ENCODE peak calls at places on chromosome 13, in six cellular contexts. One of them, this sample, is unnamed. For H3K36me3, the result is how much of the 10 kb centered on the place peaks cover.

GRCh38 chr13:114025432-114026127 is 51.7 kb upstream of the C13orf46 start:
- DNase-seq in mesendoderm: no peak
- DNase-seq in fibroblast of lung: peak
- DNase-seq in neuronal stem cell: no peak
- DNase-seq in GM23248: no peak
- DNase-seq in mammary epithelial cell: no peak
- DNase-seq in this sample: no peak

GRCh38 chr13:37642201-37642600 is 43.6 kb upstream of the POSTN start:
- DNase-seq in mesendoderm: no peak
- DNase-seq in fibroblast of lung: no peak
- DNase-seq in neuronal stem cell: no peak
- DNase-seq in GM23248: no peak
- DNase-seq in mammary epithelial cell: no peak
- DNase-seq in this sample: no peak

GRCh38 chr13:85725433-85725832 is 73.8 kb downstream of the SLITRK6 start:
- DNase-seq in mesendoderm: no peak
- DNase-seq in fibroblast of lung: no peak
- DNase-seq in neuronal stem cell: no peak
- DNase-seq in GM23248: no peak
- DNase-seq in mammary epithelial cell: no peak
- DNase-seq in this sample: no peak

GRCh38 chr13:28718538-28719226 is at the start of gene SLC46A3:
- DNase-seq in mesendoderm: peak
- DNase-seq in fibroblast of lung: peak
- DNase-seq in neuronal stem cell: peak
- DNase-seq in GM23248: peak
- DNase-seq in mammary epithelial cell: peak
- DNase-seq in this sample: peak

GRCh38 chr13:95002968-95003813 is 290.8 kb upstream of the SOX21 start:
- DNase-seq in mesendoderm: no peak
- DNase-seq in fibroblast of lung: no peak
- DNase-seq in neuronal stem cell: peak
- DNase-seq in GM23248: no peak
- DNase-seq in mammary epithelial cell: no peak
- DNase-seq in this sample: no peak

GRCh38 chr13:92537485-92537884 is 689.1 kb upstream of the GPC6 start:
- DNase-seq in mesendoderm: no peak
- DNase-seq in fibroblast of lung: peak
- DNase-seq in neuronal stem cell: no peak
- DNase-seq in GM23248: no peak
- DNase-seq in mammary epithelial cell: no peak
- DNase-seq in this sample: peak

GRCh38 chr13:97935071-97935470 is 18.4 kb upstream of the IPO5 start:
- DNase-seq in mesendoderm: no peak
- DNase-seq in fibroblast of lung: no peak
- DNase-seq in neuronal stem cell: no peak
- DNase-seq in GM23248: no peak
- DNase-seq in mammary epithelial cell: no peak
- DNase-seq in this sample: no peak

GRCh38 chr13:26758496-26759155 is 2.0 kb downstream of the GPR12 start:
- DNase-seq in mesendoderm: no peak
- DNase-seq in fibroblast of lung: no peak
- DNase-seq in neuronal stem cell: no peak
- DNase-seq in GM23248: no peak
- DNase-seq in mammary epithelial cell: no peak
- DNase-seq in this sample: no peak

GRCh38 chr13:73340069-73340468 is 281.3 kb downstream of the KLF5 start:
- DNase-seq in mesendoderm: no peak
- DNase-seq in fibroblast of lung: no peak
- DNase-seq in neuronal stem cell: no peak
- DNase-seq in GM23248: no peak
- DNase-seq in mammary epithelial cell: peak
- DNase-seq in this sample: no peak

GRCh38 chr13:48879854-48880253 is 95.9 kb upstream of the FNDC3A start:
- DNase-seq in mesendoderm: no peak
- DNase-seq in fibroblast of lung: no peak
- DNase-seq in neuronal stem cell: no peak
- DNase-seq in GM23248: no peak
- DNase-seq in mammary epithelial cell: no peak
- DNase-seq in this sample: no peak

GRCh38 chr13:89457977-89458376 is 1786.8 kb downstream of the SLITRK5 start:
- DNase-seq in mesendoderm: peak
- DNase-seq in fibroblast of lung: peak
- DNase-seq in neuronal stem cell: no peak
- DNase-seq in GM23248: peak
- DNase-seq in mammary epithelial cell: peak
- DNase-seq in this sample: peak

GRCh38 chr13:100550433-100550832 is 38.2 kb downstream of the GGACT start:
- DNase-seq in mesendoderm: no peak
- DNase-seq in fibroblast of lung: peak
- DNase-seq in neuronal stem cell: no peak
- DNase-seq in GM23248: peak
- DNase-seq in mammary epithelial cell: no peak
- DNase-seq in this sample: peak

GRCh38 chr13:36480726-36481485 is 48.6 kb downstream of the CCNA1 start:
- DNase-seq in mesendoderm: no peak
- DNase-seq in fibroblast of lung: no peak
- DNase-seq in neuronal stem cell: no peak
- DNase-seq in GM23248: no peak
- DNase-seq in mammary epithelial cell: no peak
- DNase-seq in this sample: no peak

GRCh38 chr13:75372517-75372916 is 109.5 kb downstream of the TBC1D4 start:
- DNase-seq in mesendoderm: peak
- DNase-seq in fibroblast of lung: no peak
- DNase-seq in neuronal stem cell: peak
- DNase-seq in GM23248: peak
- DNase-seq in mammary epithelial cell: no peak
- DNase-seq in this sample: peak

GRCh38 chr13:59914556-59914955 is 249.2 kb downstream of the DIAPH3 start:
- DNase-seq in mesendoderm: no peak
- DNase-seq in fibroblast of lung: peak
- DNase-seq in neuronal stem cell: no peak
- DNase-seq in GM23248: peak
- DNase-seq in mammary epithelial cell: no peak
- DNase-seq in this sample: peak

GRCh38 chr13:94595006-94595942 is 678 bp downstream of the TGDS start:
- DNase-seq in mesendoderm: peak
- DNase-seq in fibroblast of lung: peak
- DNase-seq in neuronal stem cell: peak
- DNase-seq in GM23248: peak
- DNase-seq in mammary epithelial cell: peak
- DNase-seq in this sample: peak

GRCh38 chr13:25179011-25179410 is 6.9 kb upstream of the AMER2 start:
- DNase-seq in mesendoderm: no peak
- DNase-seq in fibroblast of lung: no peak
- DNase-seq in neuronal stem cell: no peak
- DNase-seq in GM23248: no peak
- DNase-seq in mammary epithelial cell: no peak
- DNase-seq in this sample: no peak

GRCh38 chr13:25180795-25181537 is 8.9 kb upstream of the AMER2 start:
- DNase-seq in mesendoderm: no peak
- DNase-seq in fibroblast of lung: no peak
- DNase-seq in neuronal stem cell: no peak
- DNase-seq in GM23248: no peak
- DNase-seq in mammary epithelial cell: no peak
- DNase-seq in this sample: no peak

GRCh38 chr13:25179810-25180437 is 7.8 kb upstream of the AMER2 start:
- DNase-seq in mesendoderm: no peak
- DNase-seq in fibroblast of lung: no peak
- DNase-seq in neuronal stem cell: no peak
- DNase-seq in GM23248: no peak
- DNase-seq in mammary epithelial cell: no peak
- DNase-seq in this sample: no peak

GRCh38 chr13:25181597-25181996 is 9.5 kb upstream of the AMER2 start:
- DNase-seq in mesendoderm: no peak
- DNase-seq in fibroblast of lung: no peak
- DNase-seq in neuronal stem cell: no peak
- DNase-seq in GM23248: no peak
- DNase-seq in mammary epithelial cell: no peak
- DNase-seq in this sample: no peak

GRCh38 chr13:25180450-25180794 is 8.3 kb upstream of the AMER2 start:
- DNase-seq in mesendoderm: no peak
- DNase-seq in fibroblast of lung: no peak
- DNase-seq in neuronal stem cell: no peak
- DNase-seq in GM23248: no peak
- DNase-seq in mammary epithelial cell: no peak
- DNase-seq in this sample: no peak
- H3K9ac ChIP-seq in mesendoderm: no peak
- H3K9ac ChIP-seq in fibroblast of lung: no peak
- H3K9ac ChIP-seq in neuronal stem cell: no peak
- H3K9ac ChIP-seq in GM23248: no peak
- H3K9ac ChIP-seq in mammary epithelial cell: no peak
- H3K9ac ChIP-seq in this sample: no peak

DNA sequence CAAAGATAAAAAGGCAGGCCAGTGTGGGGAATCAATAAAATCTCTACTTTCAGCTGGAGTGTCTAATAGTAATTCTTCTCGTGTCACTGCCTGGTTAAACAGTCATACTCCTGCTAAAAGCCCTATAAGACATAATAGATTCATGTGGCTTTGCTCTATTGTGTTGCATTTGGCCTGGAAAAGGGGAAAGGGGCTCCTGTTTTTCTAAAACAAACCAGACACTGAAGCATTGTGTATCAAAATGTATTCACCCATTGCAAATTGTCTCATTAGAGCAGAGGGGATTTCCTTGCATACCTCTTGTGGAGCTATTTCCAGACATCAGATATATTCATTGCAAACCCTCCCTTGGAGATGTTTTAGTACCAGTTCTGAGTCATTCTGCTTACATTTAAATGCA is 83.5 kb upstream of the PCDH8 start:
- DNase-seq in mesendoderm: no peak
- DNase-seq in fibroblast of lung: no peak
- DNase-seq in neuronal stem cell: no peak
- DNase-seq in GM23248: no peak
- DNase-seq in mammary epithelial cell: no peak
- DNase-seq in this sample: no peak
- H3K36me3 ChIP-seq in mesendoderm: under half
- H3K36me3 ChIP-seq in fibroblast of lung: under half
- H3K36me3 ChIP-seq in neuronal stem cell: under half
- H3K36me3 ChIP-seq in GM23248: under half
- H3K36me3 ChIP-seq in mammary epithelial cell: under half
- H3K36me3 ChIP-seq in this sample: under half

GRCh38 chr13:23456437-23456836 is 22.9 kb upstream of the SACS start:
- DNase-seq in mesendoderm: no peak
- DNase-seq in fibroblast of lung: no peak
- DNase-seq in neuronal stem cell: no peak
- DNase-seq in GM23248: no peak
- DNase-seq in mammary epithelial cell: no peak
- DNase-seq in this sample: peak
- H3K9ac ChIP-seq in mesendoderm: no peak
- H3K9ac ChIP-seq in fibroblast of lung: no peak
- H3K9ac ChIP-seq in neuronal stem cell: no peak
- H3K9ac ChIP-seq in GM23248: no peak
- H3K9ac ChIP-seq in mammary epithelial cell: no peak
- H3K9ac ChIP-seq in this sample: no peak

DNA sequence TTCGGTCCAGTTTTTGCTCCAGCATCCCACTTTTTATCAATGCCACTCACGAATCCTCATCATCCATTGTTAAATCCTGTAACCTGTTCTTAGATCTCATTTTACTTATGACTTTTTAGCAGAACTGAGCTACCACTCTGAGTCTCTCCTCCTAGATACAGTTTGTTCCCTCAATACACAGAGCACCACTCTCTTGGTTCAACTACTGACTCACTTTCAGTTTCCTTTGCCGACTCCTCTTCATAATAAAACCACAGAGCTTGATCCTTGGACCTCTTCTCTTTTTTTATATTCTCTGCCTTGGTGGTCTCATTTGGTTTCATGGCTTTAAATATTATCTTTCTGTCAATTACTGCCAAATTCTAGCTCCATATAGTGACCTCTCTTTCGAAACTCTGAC is 150.3 kb downstream of the SLITRK5 start:
- DNase-seq in mesendoderm: no peak
- DNase-seq in fibroblast of lung: no peak
- DNase-seq in neuronal stem cell: no peak
- DNase-seq in GM23248: no peak
- DNase-seq in mammary epithelial cell: no peak
- DNase-seq in this sample: no peak
- H3K36me3 ChIP-seq in mesendoderm: under half
- H3K36me3 ChIP-seq in fibroblast of lung: under half
- H3K36me3 ChIP-seq in neuronal stem cell: under half
- H3K36me3 ChIP-seq in GM23248: under half
- H3K36me3 ChIP-seq in mammary epithelial cell: under half
- H3K36me3 ChIP-seq in this sample: under half

DNA sequence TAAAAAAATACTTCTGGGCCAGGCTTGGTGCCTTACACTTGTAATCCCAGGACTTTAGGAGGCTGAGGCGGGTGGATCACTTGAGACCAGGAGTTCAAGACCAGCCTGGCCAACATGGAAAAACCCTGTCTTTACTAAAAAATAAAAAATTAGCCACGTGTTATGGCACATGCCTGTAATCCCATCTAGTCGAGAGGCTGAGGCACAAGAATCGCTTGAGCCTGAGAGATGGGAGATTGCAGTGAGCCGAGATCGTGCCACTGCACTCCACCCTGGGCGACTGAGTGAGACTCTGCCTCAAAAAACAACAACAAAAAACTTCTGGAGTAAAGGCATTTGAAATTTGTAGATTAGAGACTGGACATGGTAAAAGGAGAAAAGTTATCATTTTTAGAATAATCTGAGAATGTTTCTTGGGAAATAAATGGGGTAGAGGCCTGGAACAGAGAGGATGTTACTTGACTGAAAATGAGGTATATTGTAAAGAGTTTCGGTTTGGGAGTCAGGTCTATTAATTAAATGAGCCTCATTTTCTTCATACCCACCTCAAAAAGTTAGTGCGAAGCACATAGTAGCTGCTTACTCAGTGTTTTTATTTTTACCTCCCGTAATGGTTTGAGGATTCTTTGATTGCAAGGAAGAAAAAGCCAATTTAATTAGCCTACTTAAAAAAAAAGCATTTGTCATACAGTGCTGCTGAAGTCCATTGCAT is 2.6 kb downstream of the AKAP11 start:
- DNase-seq in mesendoderm: no peak
- DNase-seq in fibroblast of lung: no peak
- DNase-seq in neuronal stem cell: no peak
- DNase-seq in GM23248: no peak
- DNase-seq in mammary epithelial cell: no peak
- DNase-seq in this sample: no peak
- H3K9ac ChIP-seq in mesendoderm: no peak
- H3K9ac ChIP-seq in fibroblast of lung: no peak
- H3K9ac ChIP-seq in neuronal stem cell: no peak
- H3K9ac ChIP-seq in GM23248: peak
- H3K9ac ChIP-seq in mammary epithelial cell: no peak
- H3K9ac ChIP-seq in this sample: no peak

This sample was measured in trophoblast cell.